ENCODE peak calls at places on chromosome 16, in four cellular contexts. S, X, Z and K are unnamed samples.

GRCh38 chr16:86590501-86591144 is 12.3 kb downstream of the FOXL1 start:
- DNase-seq in X (peak), Z (no peak), S (no peak), K (no peak)

GRCh38 chr16:22240023-22240697 is 34.1 kb downstream of the EEF2K start:
- DNase-seq in X (peak), S (no peak), Z (no peak), K (no peak)

GRCh38 chr16:24805484-24805883 is 40.3 kb upstream of the SLC5A11 start:
- DNase-seq in X (no peak), S (no peak), Z (no peak), K (no peak)

GRCh38 chr16:64711596-64711995 is 410.3 kb downstream of the CDH11 start:
- DNase-seq in Z (no peak), S (no peak), X (no peak), K (no peak)

GRCh38 chr16:67683767-67684166 is 17.2 kb downstream of the C16orf86 start:
- DNase-seq in X (no peak), S (no peak), Z (no peak), K (no peak)

GRCh38 chr16:53045554-53046250 is 7.0 kb downstream of the CHD9NB start:
- DNase-seq in X (no peak), Z (no peak), S (peak), K (no peak)

GRCh38 chr16:68356249-68356918 is 45.6 kb downstream of the PRMT7 start:
- DNase-seq in S (no peak), Z (peak), X (no peak), K (peak)

GRCh38 chr16:81545470-81546175 is 101.0 kb downstream of the CMIP start:
- DNase-seq in S (no peak), X (no peak), Z (no peak), K (no peak)

GRCh38 chr16:29816694-29817441 is 916 bp downstream of the PAGR1 start:
- DNase-seq in X (peak), Z (peak), S (peak), K (peak)

GRCh38 chr16:57277586-57277985 is 6.9 kb downstream of the PLLP start:
- DNase-seq in S (no peak), Z (peak), X (peak), K (peak)

GRCh38 chr16:72474511-72475123 is 302.7 kb upstream of the PMFBP1 start:
- DNase-seq in X (peak), S (no peak), Z (no peak), K (peak)

GRCh38 chr16:47258874-47259461 is 115.2 kb upstream of the NETO2 start:
- DNase-seq in Z (no peak), S (no peak), X (peak), K (peak)

GRCh38 chr16:46949216-46949892 is 24.1 kb downstream of the DNAJA2 start:
- DNase-seq in S (no peak), X (no peak), Z (no peak), K (no peak)

GRCh38 chr16:85613609-85614337 is 651 bp downstream of the GSE1 start:
- DNase-seq in X (peak), Z (peak), S (peak), K (peak)

GRCh38 chr16:30902070-30902972 is 5.9 kb downstream of the CTF1 start:
- DNase-seq in S (peak), X (peak), Z (peak), K (no peak)

GRCh38 chr16:64234200-64234599 is 887.7 kb downstream of the CDH11 start:
- DNase-seq in Z (no peak), X (no peak), S (no peak), K (no peak)

GRCh38 chr16:81366316-81366932 is 51.7 kb downstream of the GAN start:
- DNase-seq in S (no peak), Z (no peak), X (peak), K (peak)

GRCh38 chr16:17404903-17405691 is 65.7 kb downstream of the XYLT1 start:
- DNase-seq in S (peak), X (peak), Z (no peak), K (no peak)

GRCh38 chr16:52418206-52418605 is 128.7 kb downstream of the TOX3 start:
- DNase-seq in X (no peak), Z (no peak), S (no peak), K (no peak)

GRCh38 chr16:8032406-8032805 is 557.9 kb downstream of the TMEM114 start:
- DNase-seq in X (no peak), Z (no peak), S (no peak), K (no peak)

GRCh38 chr16:25264599-25264998 is 7.0 kb upstream of the ZKSCAN2 start:
- DNase-seq in S (no peak), Z (no peak), X (peak), K (no peak)

GRCh38 chr16:17899141-17899540 is 428.4 kb upstream of the XYLT1 start:
- DNase-seq in X (no peak), Z (no peak), S (no peak), K (no peak)

GRCh38 chr16:15837761-15838160 is 19.1 kb downstream of the MYH11 start:
- DNase-seq in Z (no peak), X (no peak), S (no peak), K (no peak)

GRCh38 chr16:17417740-17418139 is 53.0 kb downstream of the XYLT1 start:
- DNase-seq in Z (no peak), X (no peak), S (no peak), K (no peak)

GRCh38 chr16:12057276-12057675 is 80.7 kb downstream of the SNX29 start:
- DNase-seq in Z (no peak), X (peak), S (no peak), K (no peak)

GRCh38 chr16:27355610-27356009 is 41.8 kb downstream of the IL4R start:
- DNase-seq in X (peak), S (peak), Z (no peak), K (peak)

GRCh38 chr16:11604783-11605563 is 18.3 kb upstream of the LITAF start:
- DNase-seq in Z (peak), S (peak), X (peak), K (no peak)

GRCh38 chr16:2845116-2845515 is 12.9 kb downstream of the PRSS22 start:
- DNase-seq in S (no peak), X (no peak), Z (no peak), K (no peak)

GRCh38 chr16:73019456-73020362 is 28.2 kb downstream of the ZFHX3 start:
- DNase-seq in S (peak), X (peak), Z (no peak), K (no peak)

GRCh38 chr16:24986512-24987303 is 28.5 kb downstream of the ARHGAP17 start:
- DNase-seq in S (no peak), X (peak), Z (no peak), K (no peak)

GRCh38 chr16:67632415-67633172 is 12.3 kb upstream of the CARMIL2 start:
- DNase-seq in S (no peak), X (peak), Z (no peak), K (no peak)

GRCh38 chr16:30459456-30459855 is 13.1 kb upstream of the ITGAL start:
- DNase-seq in X (no peak), S (no peak), Z (no peak), K (no peak)

DNA sequence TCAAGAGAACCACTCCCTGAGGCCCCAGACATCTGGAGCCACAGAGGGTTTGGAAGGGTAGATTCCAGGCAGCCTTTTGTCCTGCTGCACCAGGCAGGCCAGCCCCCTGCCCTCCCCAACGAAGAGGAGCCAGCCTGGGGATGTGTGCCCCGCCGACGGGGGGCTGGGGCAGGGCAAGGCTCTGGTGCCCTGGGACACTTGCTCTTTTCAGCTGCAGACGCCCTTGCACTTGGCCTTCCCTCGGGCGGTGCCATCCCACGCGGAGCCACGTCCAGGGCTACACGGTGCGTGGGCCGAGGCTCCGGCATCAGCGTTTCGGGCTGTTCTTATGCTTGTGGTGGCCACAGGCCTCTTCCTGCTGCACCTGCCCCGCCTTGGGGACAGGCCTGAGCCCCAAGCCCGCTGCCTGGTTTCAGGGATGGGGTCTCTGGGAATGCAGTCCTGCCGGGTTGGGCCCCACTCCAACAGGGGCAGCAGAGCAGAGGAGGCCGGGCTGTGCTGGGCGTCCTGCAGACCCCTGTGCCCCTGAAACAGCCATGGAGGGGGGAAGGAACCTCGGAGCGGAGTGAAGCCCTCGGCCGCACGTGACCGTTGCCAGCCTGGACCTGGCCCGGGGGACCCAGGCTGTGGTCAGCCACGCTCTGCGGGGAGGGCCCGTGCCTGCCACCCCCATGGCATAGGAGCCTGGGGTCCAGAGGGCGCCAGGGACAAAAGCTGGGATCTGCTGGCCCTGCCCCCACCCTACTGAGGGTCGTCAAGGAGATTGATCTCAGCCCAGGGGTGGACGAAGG is 566 bp upstream of the WFIKKN1 start:
- DNase-seq in S (peak), Z (no peak), X (no peak), K (no peak)
- H3K4me3 ChIP-seq in S (no peak), Z (no peak), X (no peak), K (no peak)

DNA sequence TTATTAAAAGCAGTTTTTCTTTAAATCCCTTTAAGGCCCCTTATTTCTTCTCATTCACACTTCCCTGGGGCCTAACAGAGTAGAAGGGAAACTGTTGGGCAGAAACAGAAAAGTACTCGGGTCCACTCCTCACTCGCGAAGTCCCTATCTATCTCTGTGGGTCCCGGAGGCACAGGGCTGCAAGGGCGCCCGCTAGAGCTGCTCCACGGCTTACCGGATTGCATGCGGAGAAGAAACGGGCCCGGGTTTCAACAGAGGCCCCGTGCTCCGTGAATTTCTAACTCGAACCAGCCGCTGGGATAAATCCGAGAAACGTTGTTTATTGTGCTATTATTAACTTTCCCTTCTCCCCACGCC is 4.3 kb downstream of the CBLN1 start:
- DNase-seq in Z (no peak), X (no peak), S (no peak), K (no peak)
- H3K4me3 ChIP-seq in Z (no peak), X (no peak), S (no peak), K (no peak)

GRCh38 chr16:58371841-58372240 is 20.4 kb upstream of the GINS3 start:
- DNase-seq in Z (no peak), X (no peak), S (no peak), K (no peak)
- H3K4me3 ChIP-seq in Z (no peak), X (no peak), S (no peak), K (no peak)

GRCh38 chr16:4391635-4392381 is 20.2 kb downstream of the VASN start:
- DNase-seq in S (no peak), X (no peak), Z (no peak), K (peak)
- H3K4me3 ChIP-seq in S (no peak), X (no peak), Z (no peak), K (no peak)

GRCh38 chr16:14186007-14186953 is 115.2 kb downstream of the MRTFB start:
- DNase-seq in Z (no peak), X (peak), S (no peak), K (peak)
- H3K4me3 ChIP-seq in Z (peak), X (peak), S (no peak), K (no peak)

DNA sequence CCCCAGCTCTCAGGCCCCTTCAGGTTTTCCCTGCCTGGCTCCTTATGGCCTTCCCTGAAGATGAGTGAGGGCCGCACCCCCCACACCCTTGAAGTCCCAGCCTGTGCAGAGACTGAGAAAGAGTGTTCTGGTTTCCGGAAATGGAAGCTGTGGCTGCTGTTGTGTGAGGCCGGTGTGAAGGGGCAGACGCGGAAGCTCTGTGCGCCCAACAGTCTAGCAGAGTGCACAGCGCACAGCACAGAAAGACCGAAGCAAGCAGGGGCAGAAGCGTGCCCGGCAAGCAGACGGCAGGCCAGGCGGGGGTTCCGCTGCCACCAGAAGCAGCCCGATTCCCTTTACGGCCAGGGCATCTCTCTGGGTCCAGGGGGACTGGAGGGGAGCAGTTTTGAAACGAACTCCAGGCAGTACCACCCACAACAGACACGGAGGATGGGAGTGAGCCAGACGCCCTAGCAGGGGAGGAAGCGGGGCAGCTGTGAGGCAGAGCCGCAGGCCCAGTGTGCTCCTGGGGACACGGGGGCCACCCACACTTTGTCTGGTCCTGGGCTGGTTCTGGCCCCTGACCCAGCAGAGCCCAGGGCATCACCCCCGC is 16.7 kb downstream of the TPSG1 start:
- DNase-seq in S (no peak), Z (no peak), X (no peak), K (peak)
- H3K4me3 ChIP-seq in S (no peak), Z (no peak), X (no peak), K (peak)

DNA sequence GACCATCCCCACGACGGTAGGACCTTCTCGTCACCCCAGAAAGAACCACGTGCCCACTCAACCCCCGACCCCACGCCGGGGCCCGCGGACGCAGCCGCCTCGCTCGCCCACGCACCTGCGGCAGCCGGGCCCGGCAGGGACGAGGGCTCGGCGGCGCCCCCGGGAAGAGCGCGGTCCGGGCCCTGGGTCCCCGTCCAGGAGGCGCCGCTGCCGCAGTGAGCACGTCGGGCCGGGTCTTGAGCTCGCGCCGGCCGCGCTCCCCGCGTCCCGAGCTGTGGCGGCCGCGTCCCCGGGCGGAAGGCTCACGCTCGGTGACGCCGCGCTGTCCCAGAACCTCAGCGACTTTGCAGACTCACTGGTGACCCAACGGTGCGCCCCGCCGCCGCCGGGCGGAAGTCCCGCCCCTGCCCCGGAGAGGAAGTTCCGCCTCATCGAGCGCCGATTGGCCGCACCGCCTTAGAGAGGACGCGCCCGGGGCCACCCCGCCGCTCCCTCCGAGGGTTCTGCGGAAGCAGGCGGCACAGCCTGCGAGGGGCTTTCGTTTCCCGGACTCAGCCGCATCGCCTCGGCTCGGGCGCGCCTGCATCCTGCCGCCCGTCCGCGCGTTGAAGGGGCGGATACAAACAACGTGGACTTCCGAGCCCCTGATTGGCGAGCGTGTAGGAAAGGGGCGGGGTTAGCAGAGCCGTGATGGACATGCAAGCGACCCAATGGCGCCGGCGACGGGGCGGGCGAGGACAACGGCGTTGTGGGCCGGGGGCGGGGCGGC is 793 bp upstream of the RAB40C start:
- DNase-seq in Z (peak), X (peak), S (peak), K (peak)
- H3K4me3 ChIP-seq in Z (peak), X (peak), S (peak), K (peak)

GRCh38 chr16:65807858-65808257 is 558.6 kb upstream of the CDH5 start:
- DNase-seq in X (no peak), Z (no peak), S (no peak), K (no peak)
- H3K4me3 ChIP-seq in X (no peak), Z (no peak), S (no peak), K (no peak)

GRCh38 chr16:84086996-84087395 is 29.7 kb downstream of the MBTPS1 start:
- DNase-seq in S (no peak), X (no peak), Z (no peak), K (no peak)
- H3K4me3 ChIP-seq in S (no peak), X (no peak), Z (no peak), K (peak)